ENCODE peak calls at places on chromosomes 13 and 19, in eight cellular contexts. J is A673, E is uterus, Z is thoracic aorta, C is mucosa of descending colon, O is psoas muscle, F is prostate gland, S is endodermal cell. D is an unnamed sample. For H3K4me1, the result is how much of the 10 kb centered on the place peaks cover.

GRCh38 chr19:49758292-49758691 is 4.8 kb downstream of the TSKS start:
- DNase-seq in J (no peak), E (no peak), Z (no peak), C (no peak), O (no peak), F (no peak), S (peak), D (peak)

GRCh38 chr19:19209372-19209771 is 2.4 kb upstream of the NCAN start:
- DNase-seq in J (no peak), E (no peak), Z (no peak), C (no peak), O (no peak), F (no peak), S (no peak), D (no peak)

GRCh38 chr13:113560645-113561416 is 23.7 kb upstream of the TFDP1 start:
- DNase-seq in J (no peak), E (no peak), Z (no peak), C (no peak), O (no peak), F (no peak), S (peak), D (no peak)

GRCh38 chr19:31498781-31499180 is 149.5 kb upstream of the TSHZ3 start:
- DNase-seq in J (no peak), E (no peak), Z (no peak), C (no peak), O (no peak), F (no peak), S (no peak), D (no peak)

GRCh38 chr19:1364070-1364719 is 19.5 kb upstream of the NDUFS7 start:
- DNase-seq in J (no peak), E (no peak), Z (no peak), C (no peak), O (no peak), F (no peak), S (no peak), D (no peak)

GRCh38 chr13:76735641-76736040 is 150.6 kb downstream of the KCTD12 start:
- DNase-seq in J (no peak), E (no peak), Z (no peak), C (no peak), O (no peak), F (no peak), S (no peak), D (no peak)

GRCh38 chr13:61414686-61415664 is 674 bp downstream of the PCDH20 start:
- DNase-seq in J (peak), E (no peak), Z (no peak), C (peak), O (peak), F (peak), S (peak), D (no peak)

GRCh38 chr13:65808061-65808460 is 1422.1 kb downstream of the PCDH9 start:
- DNase-seq in J (no peak), E (no peak), Z (no peak), C (no peak), O (no peak), F (no peak), S (no peak), D (no peak)

GRCh38 chr13:66037096-66037495 is 1193.0 kb downstream of the PCDH9 start:
- DNase-seq in J (no peak), E (no peak), Z (no peak), C (no peak), O (no peak), F (no peak), S (no peak), D (no peak)

DNA sequence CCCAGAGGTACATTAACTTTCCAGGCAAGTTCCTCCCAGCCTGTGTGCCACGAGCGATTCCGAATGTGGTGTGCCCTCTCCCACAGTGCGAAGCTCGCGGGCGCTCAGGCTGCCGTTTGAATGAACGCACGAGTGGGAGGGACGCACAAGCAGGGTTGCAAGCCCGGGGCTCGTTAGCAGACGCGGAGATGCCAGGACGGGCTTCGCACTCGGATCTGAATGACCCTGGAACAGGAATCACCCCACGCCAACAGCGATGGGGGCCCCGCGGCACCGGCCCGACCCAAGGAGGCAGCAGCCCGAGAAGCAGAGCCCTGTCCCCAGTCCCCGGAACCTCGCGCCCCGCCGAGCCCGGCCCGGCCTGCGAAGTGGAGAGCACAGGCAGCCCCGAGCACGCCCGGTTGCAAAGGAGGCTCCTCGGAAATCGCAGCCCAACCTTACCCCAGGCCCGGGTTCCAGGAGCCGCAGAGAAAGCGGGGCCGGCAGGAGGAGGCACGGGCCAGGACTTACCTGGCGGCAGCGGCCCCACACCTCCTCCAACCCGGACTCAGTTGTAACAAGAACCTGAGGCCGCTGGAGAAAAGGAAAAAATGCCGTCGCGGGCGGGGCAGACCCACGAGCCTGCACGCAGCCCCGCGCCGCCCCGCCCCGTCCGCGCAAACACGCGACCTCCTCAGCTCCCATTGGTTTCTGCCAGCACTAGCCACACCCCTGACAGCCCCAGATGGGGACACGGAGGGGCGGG is at the start of gene SLC25A30:
- DNase-seq in J (peak), E (peak), Z (peak), C (peak), O (peak), F (peak), S (peak), D (peak)
- H3K4me1 ChIP-seq in J (under half), E (under half), Z (under half), C (under half), O (under half), F (under half), S (under half), D (under half)

GRCh38 chr19:35291259-35291658 is 702 bp upstream of the MAG start:
- DNase-seq in J (no peak), E (no peak), Z (no peak), C (no peak), O (no peak), F (no peak), S (no peak), D (no peak)

GRCh38 chr19:35291916-35292315 is at the start of gene MAG:
- DNase-seq in J (no peak), E (no peak), Z (no peak), C (no peak), O (no peak), F (no peak), S (no peak), D (no peak)

GRCh38 chr19:35292986-35293732 is 1.2 kb downstream of the MAG start:
- DNase-seq in J (no peak), E (no peak), Z (no peak), C (no peak), O (no peak), F (no peak), S (peak), D (no peak)

GRCh38 chr19:35293733-35294309 is 1.9 kb downstream of the MAG start:
- DNase-seq in J (no peak), E (no peak), Z (no peak), C (no peak), O (no peak), F (no peak), S (peak), D (no peak)

DNA sequence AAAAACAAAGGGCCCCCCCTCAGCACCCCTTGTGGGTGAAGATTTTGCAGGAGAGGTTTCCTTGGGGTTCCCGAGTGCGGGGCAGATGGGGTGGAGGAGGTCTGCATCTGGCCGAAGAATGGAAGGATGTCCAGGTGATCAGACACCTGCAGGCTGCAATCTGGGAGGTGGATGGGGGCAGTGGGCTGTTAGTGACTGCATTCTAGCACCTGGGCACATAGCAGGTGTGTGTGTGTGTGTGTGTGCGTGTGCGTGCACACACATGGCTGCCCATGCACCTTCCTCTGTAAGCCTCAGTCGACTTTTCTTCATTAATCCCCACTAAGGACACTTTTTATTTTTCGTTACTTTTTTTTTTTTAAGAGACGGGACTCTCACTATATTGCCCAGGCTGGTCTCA is 460 bp downstream of the MAG start:
- DNase-seq in J (no peak), E (no peak), Z (no peak), C (no peak), O (no peak), F (no peak), S (no peak), D (no peak)
- H3K4me1 ChIP-seq in J (under half), E (under half), Z (under half), C (under half), O (under half), F (under half), S (under half), D (under half)

GRCh38 chr13:98494769-98495168 is 82.1 kb downstream of the STK24 start:
- DNase-seq in J (no peak), E (no peak), Z (no peak), C (no peak), O (no peak), F (no peak), S (peak), D (no peak)

GRCh38 chr13:98493035-98493401 is 83.9 kb downstream of the STK24 start:
- DNase-seq in J (no peak), E (no peak), Z (no peak), C (no peak), O (no peak), F (no peak), S (no peak), D (no peak)

GRCh38 chr13:98490866-98491265 is 86.0 kb downstream of the STK24 start:
- DNase-seq in J (no peak), E (no peak), Z (no peak), C (no peak), O (no peak), F (no peak), S (peak), D (no peak)

GRCh38 chr13:98490195-98490771 is 86.6 kb downstream of the STK24 start:
- DNase-seq in J (no peak), E (no peak), Z (no peak), C (no peak), O (no peak), F (no peak), S (peak), D (no peak)

GRCh38 chr13:98492335-98493034 is 84.4 kb downstream of the STK24 start:
- DNase-seq in J (no peak), E (no peak), Z (no peak), C (no peak), O (no peak), F (no peak), S (peak), D (no peak)
- H3K4me1 ChIP-seq in J (under half), E (under half), Z (under half), C (under half), O (under half), F (under half), S (under half), D (under half)

DNA sequence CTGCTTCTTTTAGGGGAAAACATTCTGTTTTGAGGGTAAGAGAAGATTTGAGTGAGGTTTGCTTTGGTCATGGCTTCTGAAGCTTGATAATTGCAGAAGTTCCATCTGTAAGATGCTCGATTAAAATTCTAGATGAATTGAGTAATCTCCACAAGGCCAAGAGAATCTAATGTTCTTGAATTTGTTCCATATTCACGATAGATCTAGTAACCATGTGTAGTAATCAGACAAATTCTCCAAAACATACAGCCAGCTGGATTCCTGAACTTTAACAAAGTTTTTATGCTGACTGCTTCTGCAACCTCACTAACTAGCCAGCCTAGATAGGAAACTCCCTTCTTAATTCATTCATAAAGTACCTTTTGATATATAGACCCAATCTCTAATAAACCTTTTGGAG is 92.7 kb downstream of the COL4A2 start:
- DNase-seq in J (no peak), E (no peak), Z (no peak), C (no peak), O (no peak), F (no peak), S (no peak), D (no peak)
- H3K4me1 ChIP-seq in J (under half), E (under half), Z (half or more), C (under half), O (under half), F (under half), S (under half), D (under half)

DNA sequence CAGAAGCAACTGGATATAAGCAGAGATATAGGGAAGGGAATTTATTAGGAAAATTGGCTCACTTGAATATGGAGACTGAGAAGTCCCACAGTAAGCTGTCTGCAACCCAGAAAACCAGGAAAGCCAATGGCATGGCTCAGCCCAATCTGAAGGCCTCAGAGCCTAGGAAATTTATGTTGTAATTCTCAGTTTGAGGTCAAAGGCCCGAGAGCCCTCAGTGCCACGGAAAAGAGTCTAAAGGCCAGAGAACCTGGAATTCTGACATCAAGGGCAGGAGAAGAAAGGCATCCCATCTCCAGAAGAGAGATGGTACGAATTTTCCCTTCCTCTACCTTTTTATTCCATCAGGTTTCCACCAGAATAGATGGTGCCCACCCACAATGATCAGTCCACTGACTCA is 20.1 kb upstream of the RXFP2 start:
- DNase-seq in J (no peak), E (no peak), Z (no peak), C (no peak), O (no peak), F (no peak), S (no peak), D (no peak)
- H3K4me1 ChIP-seq in J (under half), E (under half), Z (under half), C (under half), O (under half), F (under half), S (under half), D (under half)

GRCh38 chr13:51638497-51638871 is 54.2 kb downstream of the WDFY2 start:
- DNase-seq in J (peak), E (no peak), Z (no peak), C (no peak), O (no peak), F (no peak), S (no peak), D (no peak)

GRCh38 chr13:51637852-51638496 is 53.7 kb downstream of the WDFY2 start:
- DNase-seq in J (peak), E (no peak), Z (no peak), C (no peak), O (no peak), F (no peak), S (peak), D (no peak)

GRCh38 chr13:51636349-51636890 is 52.2 kb downstream of the WDFY2 start:
- DNase-seq in J (no peak), E (no peak), Z (no peak), C (no peak), O (no peak), F (peak), S (peak), D (no peak)

GRCh38 chr13:51635137-51635878 is 51.0 kb downstream of the WDFY2 start:
- DNase-seq in J (peak), E (no peak), Z (no peak), C (no peak), O (no peak), F (no peak), S (peak), D (no peak)

DNA sequence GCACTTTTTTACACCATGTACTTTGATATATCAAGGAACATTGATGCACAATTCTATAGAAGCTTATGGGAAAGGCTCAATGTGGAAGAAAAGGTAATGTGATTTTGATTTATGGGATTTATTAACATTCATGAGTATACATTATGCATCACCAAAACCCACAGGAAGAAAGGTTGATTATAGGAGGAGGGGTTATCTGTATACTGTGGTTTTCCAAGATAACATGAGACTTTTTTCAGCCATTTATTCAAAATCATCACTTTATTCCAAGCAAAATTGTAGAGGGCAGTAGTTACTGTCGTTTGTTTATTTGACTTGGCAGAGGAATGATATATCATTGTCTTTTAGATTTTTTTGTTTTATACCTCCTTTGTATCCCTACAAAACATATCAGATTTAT is 54.9 kb downstream of the WDFY2 start:
- DNase-seq in J (peak), E (no peak), Z (no peak), C (no peak), O (no peak), F (no peak), S (no peak), D (no peak)
- H3K4me1 ChIP-seq in J (half or more), E (under half), Z (under half), C (under half), O (under half), F (under half), S (under half), D (under half)

GRCh38 chr13:109764045-109764444 is 22.3 kb downstream of the IRS2 start:
- DNase-seq in J (no peak), E (no peak), Z (no peak), C (no peak), O (no peak), F (no peak), S (peak), D (no peak)
- H3K4me1 ChIP-seq in J (half or more), E (under half), Z (under half), C (under half), O (under half), F (under half), S (under half), D (under half)

GRCh38 chr19:10431943-10432735 is 11.8 kb downstream of the PDE4A start:
- DNase-seq in J (peak), E (no peak), Z (no peak), C (peak), O (peak), F (peak), S (peak), D (no peak)
- H3K4me1 ChIP-seq in J (under half), E (under half), Z (under half), C (under half), O (under half), F (under half), S (under half), D (under half)